ENCODE peak calls at places on chromosomes 7 and 10, in four cellular contexts. One of them, this sample, is unnamed.

GRCh38 chr10:44647877-44648542 is 263.1 kb upstream of the CXCL12 start:
- DNase-seq in hepatocyte: no peak
- DNase-seq in endothelial cell: no peak
- DNase-seq in dorsolateral prefrontal cortex: no peak
- DNase-seq in this sample: no peak

GRCh38 chr10:114384181-114384580 is 20.1 kb downstream of the AFAP1L2 start:
- DNase-seq in hepatocyte: no peak
- DNase-seq in endothelial cell: no peak
- DNase-seq in dorsolateral prefrontal cortex: peak
- DNase-seq in this sample: no peak

GRCh38 chr10:97499561-97500296 is 1.0 kb downstream of the UBTD1 start:
- DNase-seq in endothelial cell: peak
- DNase-seq in dorsolateral prefrontal cortex: peak
- DNase-seq in hepatocyte: no peak
- DNase-seq in this sample: peak

GRCh38 chr10:133247681-133248333 is 10.2 kb downstream of the VENTX start:
- DNase-seq in endothelial cell: no peak
- DNase-seq in hepatocyte: no peak
- DNase-seq in dorsolateral prefrontal cortex: no peak
- DNase-seq in this sample: no peak

GRCh38 chr10:88687853-88688467 is 18.1 kb upstream of the LIPK start:
- DNase-seq in endothelial cell: no peak
- DNase-seq in dorsolateral prefrontal cortex: no peak
- DNase-seq in hepatocyte: peak
- DNase-seq in this sample: peak

GRCh38 chr7:127035203-127035849 is 217.4 kb downstream of the GRM8 start:
- DNase-seq in dorsolateral prefrontal cortex: no peak
- DNase-seq in endothelial cell: no peak
- DNase-seq in hepatocyte: peak
- DNase-seq in this sample: peak

GRCh38 chr7:44977956-44978355 is 859 bp downstream of the MYO1G start:
- DNase-seq in endothelial cell: no peak
- DNase-seq in dorsolateral prefrontal cortex: no peak
- DNase-seq in hepatocyte: no peak
- DNase-seq in this sample: no peak

GRCh38 chr7:49980414-49980813 is 112.6 kb downstream of the ZPBP start:
- DNase-seq in hepatocyte: no peak
- DNase-seq in dorsolateral prefrontal cortex: no peak
- DNase-seq in endothelial cell: no peak
- DNase-seq in this sample: no peak

GRCh38 chr7:158758563-158759244 is 54.1 kb upstream of the NCAPG2 start:
- DNase-seq in endothelial cell: no peak
- DNase-seq in dorsolateral prefrontal cortex: no peak
- DNase-seq in hepatocyte: no peak
- DNase-seq in this sample: no peak

GRCh38 chr10:17428616-17429097 is 25.7 kb downstream of the ST8SIA6 start:
- DNase-seq in hepatocyte: no peak
- DNase-seq in dorsolateral prefrontal cortex: no peak
- DNase-seq in endothelial cell: no peak
- DNase-seq in this sample: peak

This sample was measured in small intestine.